ENCODE peak calls at places on chromosomes 1 and 21, in eight cellular contexts. U, L, C, H, I, D, P and Z are unnamed samples. For H3K4me1, the result is how much of the 10 kb centered on the place peaks cover.

GRCh38 chr1:94819945-94820746 is at the start of gene SLC44A3:
- DNase-seq in U (peak), L (peak), C (peak), H (peak), I (peak), D (peak), P (peak), Z (no peak)

GRCh38 chr1:178052650-178053461 is 41.0 kb upstream of the RASAL2 start:
- DNase-seq in U (peak), L (no peak), C (no peak), H (peak), I (no peak), D (no peak), P (no peak), Z (no peak)

GRCh38 chr1:5830771-5831599 is 161.2 kb downstream of the NPHP4 start:
- DNase-seq in U (no peak), L (peak), C (no peak), H (peak), I (no peak), D (peak), P (no peak), Z (no peak)

GRCh38 chr1:13498553-13498952 is 15.2 kb downstream of the LRRC38 start:
- DNase-seq in U (no peak), L (no peak), C (no peak), H (no peak), I (no peak), D (peak), P (no peak), Z (no peak)

GRCh38 chr1:165355221-165355976 is 1.1 kb downstream of the LMX1A start:
- DNase-seq in U (no peak), L (no peak), C (no peak), H (no peak), I (no peak), D (peak), P (no peak), Z (no peak)

GRCh38 chr1:109918077-109918606 is 7.5 kb downstream of the CSF1 start:
- DNase-seq in U (no peak), L (peak), C (no peak), H (no peak), I (no peak), D (peak), P (no peak), Z (no peak)

GRCh38 chr1:156394835-156395461 is 25.9 kb downstream of the RHBG start:
- DNase-seq in U (no peak), L (peak), C (no peak), H (no peak), I (no peak), D (no peak), P (no peak), Z (no peak)

GRCh38 chr21:37496972-37497371 is 130.4 kb downstream of the DYRK1A start:
- DNase-seq in U (no peak), L (no peak), C (no peak), H (no peak), I (no peak), D (no peak), P (no peak), Z (no peak)

GRCh38 chr1:156684227-156684782 is 7.1 kb upstream of the NES start:
- DNase-seq in U (no peak), L (no peak), C (no peak), H (no peak), I (no peak), D (no peak), P (no peak), Z (no peak)

GRCh38 chr1:200130552-200130951 is 103.0 kb downstream of the NR5A2 start:
- DNase-seq in U (no peak), L (no peak), C (no peak), H (no peak), I (no peak), D (no peak), P (no peak), Z (no peak)

GRCh38 chr1:78765489-78765888 is 115.9 kb downstream of the IFI44 start:
- DNase-seq in U (no peak), L (no peak), C (no peak), H (no peak), I (no peak), D (no peak), P (no peak), Z (no peak)

GRCh38 chr1:26854953-26855352 is 8.0 kb upstream of the SFN start:
- DNase-seq in U (no peak), L (no peak), C (no peak), H (no peak), I (no peak), D (no peak), P (no peak), Z (no peak)

GRCh38 chr1:88763649-88764406 is 79.8 kb downstream of the PKN2 start:
- DNase-seq in U (no peak), L (no peak), C (no peak), H (no peak), I (no peak), D (no peak), P (no peak), Z (no peak)

GRCh38 chr1:116988248-116988647 is 13.3 kb upstream of the CD101 start:
- DNase-seq in U (no peak), L (peak), C (no peak), H (no peak), I (no peak), D (no peak), P (no peak), Z (no peak)

GRCh38 chr1:22210176-22210575 is 67.3 kb upstream of the WNT4 start:
- DNase-seq in U (no peak), L (no peak), C (no peak), H (no peak), I (peak), D (no peak), P (no peak), Z (no peak)

GRCh38 chr1:10561955-10562354 is 87.2 kb downstream of the PEX14 start:
- DNase-seq in U (no peak), L (no peak), C (no peak), H (no peak), I (no peak), D (peak), P (no peak), Z (no peak)

GRCh38 chr1:13830170-13830569 is 130.2 kb downstream of the PRDM2 start:
- DNase-seq in U (no peak), L (no peak), C (no peak), H (no peak), I (no peak), D (no peak), P (no peak), Z (no peak)

GRCh38 chr1:11735531-11735853 is 444 bp upstream of the AGTRAP start:
- DNase-seq in U (no peak), L (no peak), C (no peak), H (no peak), I (no peak), D (no peak), P (no peak), Z (no peak)

GRCh38 chr1:7581754-7582264 is 189.3 kb upstream of the VAMP3 start:
- DNase-seq in U (no peak), L (peak), C (peak), H (peak), I (no peak), D (peak), P (peak), Z (peak)

GRCh38 chr1:3483380-3483779 is 28.9 kb downstream of the ARHGEF16 start:
- DNase-seq in U (no peak), L (no peak), C (no peak), H (no peak), I (no peak), D (no peak), P (no peak), Z (no peak)

GRCh38 chr1:39116116-39116607 is 88.3 kb upstream of the MACF1 start:
- DNase-seq in U (no peak), L (no peak), C (no peak), H (no peak), I (no peak), D (no peak), P (no peak), Z (no peak)

GRCh38 chr1:205585835-205586785 is 45.7 kb downstream of the ELK4 start:
- DNase-seq in U (no peak), L (no peak), C (no peak), H (no peak), I (peak), D (no peak), P (no peak), Z (no peak)

GRCh38 chr1:39410915-39411436 is 80.5 kb upstream of the BMP8A start:
- DNase-seq in U (peak), L (peak), C (peak), H (peak), I (peak), D (peak), P (peak), Z (peak)

GRCh38 chr1:22450421-22451021 is 1.1 kb upstream of the ZBTB40 start:
- DNase-seq in U (peak), L (no peak), C (no peak), H (no peak), I (no peak), D (no peak), P (no peak), Z (no peak)

GRCh38 chr1:177487481-177487880 is 316.7 kb downstream of the BRINP2 start:
- DNase-seq in U (no peak), L (no peak), C (no peak), H (no peak), I (no peak), D (peak), P (no peak), Z (no peak)

GRCh38 chr1:24185056-24185455 is 2.0 kb downstream of the IFNLR1 start:
- DNase-seq in U (no peak), L (no peak), C (no peak), H (no peak), I (no peak), D (no peak), P (no peak), Z (no peak)

GRCh38 chr1:206066479-206067171 is 13.7 kb downstream of the RHEX start:
- DNase-seq in U (no peak), L (no peak), C (no peak), H (no peak), I (no peak), D (no peak), P (no peak), Z (no peak)

GRCh38 chr1:163820190-163820589 is 498.4 kb downstream of the NUF2 start:
- DNase-seq in U (no peak), L (no peak), C (no peak), H (no peak), I (no peak), D (no peak), P (no peak), Z (no peak)

GRCh38 chr1:121483961-121484424 is 299.2 kb downstream of the SRGAP2C start:
- DNase-seq in U (no peak), L (no peak), C (no peak), H (no peak), I (no peak), D (peak), P (no peak), Z (no peak)

GRCh38 chr1:198220428-198220827 is 63.6 kb downstream of the NEK7 start:
- DNase-seq in U (no peak), L (no peak), C (no peak), H (no peak), I (no peak), D (no peak), P (no peak), Z (no peak)

GRCh38 chr1:23074012-23074411 is 54.7 kb downstream of the KDM1A start:
- DNase-seq in U (no peak), L (no peak), C (no peak), H (no peak), I (no peak), D (no peak), P (no peak), Z (no peak)

GRCh38 chr1:52552505-52553371 is at the start of gene TUT4:
- DNase-seq in U (peak), L (peak), C (peak), H (peak), I (peak), D (peak), P (peak), Z (peak)

GRCh38 chr1:154783976-154784375 is 86.1 kb downstream of the KCNN3 start:
- DNase-seq in U (no peak), L (no peak), C (no peak), H (no peak), I (peak), D (no peak), P (no peak), Z (no peak)

GRCh38 chr1:154784416-154784815 is 85.7 kb downstream of the KCNN3 start:
- DNase-seq in U (no peak), L (no peak), C (no peak), H (no peak), I (peak), D (no peak), P (no peak), Z (no peak)

GRCh38 chr1:154787171-154787570 is 82.9 kb downstream of the KCNN3 start:
- DNase-seq in U (no peak), L (no peak), C (no peak), H (no peak), I (peak), D (no peak), P (no peak), Z (no peak)

GRCh38 chr1:154788241-154788870 is 81.7 kb downstream of the KCNN3 start:
- DNase-seq in U (no peak), L (no peak), C (no peak), H (no peak), I (peak), D (no peak), P (no peak), Z (no peak)

DNA sequence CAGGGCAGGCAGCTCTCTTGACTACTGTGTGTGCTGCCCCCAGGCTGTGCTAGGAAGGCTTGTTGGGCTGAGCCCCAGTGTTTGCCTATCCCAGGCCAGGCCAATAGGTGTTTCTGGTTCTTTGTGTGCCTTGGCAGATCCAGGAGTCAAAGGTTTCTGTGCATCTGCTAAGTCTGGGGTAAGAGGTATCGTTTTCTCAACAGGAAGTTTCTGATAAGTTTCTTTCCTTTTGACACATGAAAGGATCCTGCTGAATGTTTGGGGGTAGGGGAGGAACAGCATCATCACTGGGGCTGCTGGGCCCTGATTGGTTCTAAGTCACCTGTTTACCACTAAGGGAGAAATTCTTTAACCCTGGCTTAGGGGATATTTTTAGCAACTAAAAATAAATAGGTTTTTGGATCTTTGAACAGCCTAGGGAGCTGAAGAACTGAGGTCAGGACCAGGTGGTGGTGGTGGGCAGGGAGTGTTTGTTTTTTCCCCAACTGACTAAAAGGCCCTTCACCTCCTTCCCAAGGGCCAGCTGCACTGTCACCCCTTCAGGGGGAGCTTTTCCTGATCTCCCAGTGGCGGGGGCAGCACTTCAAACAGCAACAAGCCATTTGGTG is 85.1 kb downstream of the KCNN3 start:
- DNase-seq in U (peak), L (peak), C (no peak), H (no peak), I (peak), D (peak), P (no peak), Z (no peak)
- H3K4me1 ChIP-seq in U (under half), L (under half), C (under half), H (under half), I (under half), D (under half), P (under half), Z (under half)

GRCh38 chr1:14945132-14946010 is 208.2 kb upstream of the TMEM51 start:
- DNase-seq in U (no peak), L (peak), C (peak), H (peak), I (no peak), D (peak), P (peak), Z (no peak)
- H3K4me3 ChIP-seq in U (no peak), L (no peak), C (peak), H (no peak), I (peak), D (no peak), P (peak), Z (peak)

GRCh38 chr1:153611356-153611755 is 1.6 kb downstream of the S100A16 start:
- DNase-seq in U (no peak), L (no peak), C (no peak), H (no peak), I (no peak), D (no peak), P (no peak), Z (no peak)
- H3K4me1 ChIP-seq in U (half or more), L (under half), C (under half), H (under half), I (under half), D (under half), P (half or more), Z (half or more)

GRCh38 chr1:157978547-157979403 is 14.7 kb upstream of the KIRREL1 start:
- DNase-seq in U (no peak), L (peak), C (no peak), H (peak), I (no peak), D (peak), P (no peak), Z (no peak)
- H3K4me3 ChIP-seq in U (no peak), L (peak), C (peak), H (peak), I (peak), D (peak), P (peak), Z (peak)

GRCh38 chr1:203173156-203173555 is 2.5 kb downstream of the MYBPH start:
- DNase-seq in U (no peak), L (no peak), C (no peak), H (no peak), I (no peak), D (no peak), P (no peak), Z (peak)
- H3K4me1 ChIP-seq in U (under half), L (under half), C (under half), H (under half), I (half or more), D (under half), P (under half), Z (under half)

DNA sequence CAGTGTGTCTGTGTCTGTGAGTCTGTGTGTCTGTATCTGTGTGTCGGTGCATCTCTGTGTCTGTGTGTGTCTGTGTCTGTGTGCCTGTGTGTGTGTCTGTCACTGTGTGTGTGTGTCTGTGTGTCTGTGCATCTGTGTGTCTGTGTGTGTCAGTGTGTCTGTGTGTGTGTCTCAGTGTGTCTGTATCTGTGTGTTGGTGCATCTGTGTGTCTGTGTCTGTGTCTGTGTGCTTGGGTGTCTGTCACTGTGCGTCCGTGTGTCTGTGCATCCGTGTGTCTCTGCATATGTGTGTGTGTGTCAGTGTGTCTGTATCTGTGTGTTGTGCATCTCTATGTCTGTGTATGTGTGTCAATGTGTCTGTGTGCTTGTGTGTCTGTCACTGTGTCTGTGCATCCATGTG is 44.7 kb upstream of the POFUT2 start:
- DNase-seq in U (no peak), L (peak), C (no peak), H (no peak), I (no peak), D (no peak), P (no peak), Z (no peak)
- H3K4me3 ChIP-seq in U (no peak), L (no peak), C (no peak), H (no peak), I (no peak), D (no peak), P (no peak), Z (no peak)

GRCh38 chr1:31640964-31641363 is 3.7 kb downstream of the PEF1 start:
- DNase-seq in U (no peak), L (no peak), C (no peak), H (no peak), I (no peak), D (peak), P (no peak), Z (no peak)

GRCh38 chr1:31637915-31638673 is 6.6 kb downstream of the PEF1 start:
- DNase-seq in U (no peak), L (peak), C (no peak), H (no peak), I (no peak), D (no peak), P (no peak), Z (no peak)

GRCh38 chr1:31640179-31640578 is 4.5 kb downstream of the PEF1 start:
- DNase-seq in U (no peak), L (no peak), C (no peak), H (no peak), I (no peak), D (no peak), P (no peak), Z (no peak)

GRCh38 chr1:31642366-31642765 is 2.3 kb downstream of the PEF1 start:
- DNase-seq in U (no peak), L (peak), C (no peak), H (no peak), I (no peak), D (peak), P (no peak), Z (no peak)

GRCh38 chr1:31639543-31639942 is 5.1 kb downstream of the PEF1 start:
- DNase-seq in U (no peak), L (peak), C (no peak), H (no peak), I (no peak), D (no peak), P (no peak), Z (no peak)
- H3K4me1 ChIP-seq in U (under half), L (under half), C (under half), H (under half), I (half or more), D (under half), P (half or more), Z (under half)

GRCh38 chr1:46445773-46446256 is 43.8 kb upstream of the DMBX1 start:
- DNase-seq in U (no peak), L (no peak), C (no peak), H (no peak), I (no peak), D (no peak), P (no peak), Z (no peak)

GRCh38 chr1:46440478-46440877 is 46.4 kb downstream of the FAAH start:
- DNase-seq in U (no peak), L (no peak), C (no peak), H (no peak), I (no peak), D (no peak), P (no peak), Z (no peak)

GRCh38 chr1:46444466-46444865 is 45.2 kb upstream of the DMBX1 start:
- DNase-seq in U (no peak), L (no peak), C (no peak), H (no peak), I (no peak), D (no peak), P (no peak), Z (no peak)

GRCh38 chr1:46446646-46447498 is 42.8 kb upstream of the DMBX1 start:
- DNase-seq in U (peak), L (peak), C (peak), H (peak), I (peak), D (peak), P (peak), Z (peak)

DNA sequence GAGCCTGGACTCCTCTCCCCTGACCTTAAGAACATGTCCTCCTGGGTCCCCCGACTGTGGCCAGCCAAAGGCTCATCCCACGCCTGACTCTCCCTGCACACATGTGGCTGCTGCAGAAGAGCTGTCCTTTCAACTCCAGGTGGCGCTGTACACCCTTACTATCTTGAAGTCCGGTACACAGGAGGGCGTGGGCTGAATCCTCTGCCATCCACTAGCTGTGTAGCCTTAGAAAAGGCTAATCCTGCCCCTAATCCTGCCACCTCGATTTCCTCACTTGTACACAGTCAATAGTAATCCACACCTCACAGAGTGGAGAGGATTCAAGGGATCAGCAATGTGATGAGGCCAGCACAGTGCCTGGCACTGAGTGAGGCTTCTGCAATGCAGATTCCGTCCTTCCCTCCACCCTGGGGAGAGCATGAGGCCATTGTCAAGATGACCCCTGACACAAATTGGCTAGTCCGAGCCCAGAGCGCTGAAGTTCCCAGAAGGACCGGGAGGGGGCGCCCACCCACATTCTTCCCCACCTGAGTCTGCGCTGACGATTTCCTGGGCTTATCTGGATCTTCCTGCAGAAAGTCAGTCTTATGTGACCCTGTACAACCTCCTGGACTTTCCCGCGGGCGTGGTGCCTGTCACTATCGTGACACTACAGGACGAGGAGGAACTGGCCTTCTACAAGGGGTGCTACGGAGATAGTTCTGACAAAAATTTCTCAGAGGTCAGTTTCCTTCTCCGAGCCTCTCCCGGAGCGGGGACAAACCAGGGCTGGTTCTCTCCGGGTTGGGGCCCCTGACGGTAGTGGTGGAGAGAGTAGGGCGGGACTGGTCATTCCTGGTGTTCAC is 47.1 kb upstream of the DMBX1 start:
- DNase-seq in U (peak), L (peak), C (peak), H (peak), I (peak), D (peak), P (peak), Z (peak)
- H3K4me3 ChIP-seq in U (no peak), L (peak), C (peak), H (peak), I (peak), D (no peak), P (peak), Z (peak)